ENCODE peak calls at places on chromosomes 3 and 15, in nine cellular contexts. One of them, this sample, is unnamed.

GRCh38 chr15:25798207-25798931 is 64.8 kb downstream of the ATP10A start:
- DNase-seq in K562: no peak
- DNase-seq in stomach: no peak
- DNase-seq in ovary: no peak
- DNase-seq in A549: no peak
- DNase-seq in HepG2: no peak
- DNase-seq in esophagus muscularis mucosa: peak; percentile 88
- DNase-seq in sigmoid colon: no peak
- DNase-seq in upper lobe of left lung: peak; percentile 15
- DNase-seq in this sample: no peak

GRCh38 chr3:21752749-21753347 is 1.8 kb upstream of the ZNF385D start:
- DNase-seq in K562: peak; percentile 19
- DNase-seq in stomach: no peak
- DNase-seq in ovary: no peak
- DNase-seq in A549: peak; percentile 30
- DNase-seq in HepG2: peak; percentile 2
- DNase-seq in esophagus muscularis mucosa: no peak
- DNase-seq in sigmoid colon: no peak
- DNase-seq in upper lobe of left lung: no peak
- DNase-seq in this sample: no peak

GRCh38 chr15:80396094-80396493 is 8.1 kb upstream of the ARNT2 start:
- DNase-seq in K562: no peak
- DNase-seq in stomach: no peak
- DNase-seq in ovary: no peak
- DNase-seq in A549: no peak
- DNase-seq in HepG2: no peak
- DNase-seq in esophagus muscularis mucosa: no peak
- DNase-seq in sigmoid colon: no peak
- DNase-seq in upper lobe of left lung: no peak
- DNase-seq in this sample: no peak

GRCh38 chr3:125683067-125683844 is 88.0 kb upstream of the OSBPL11 start:
- DNase-seq in K562: no peak
- DNase-seq in stomach: no peak
- DNase-seq in ovary: no peak
- DNase-seq in A549: no peak
- DNase-seq in HepG2: no peak
- DNase-seq in esophagus muscularis mucosa: no peak
- DNase-seq in sigmoid colon: peak; percentile 94
- DNase-seq in upper lobe of left lung: no peak
- DNase-seq in this sample: no peak

GRCh38 chr3:20027136-20027535 is 13.1 kb upstream of the KAT2B start:
- DNase-seq in K562: no peak
- DNase-seq in stomach: no peak
- DNase-seq in ovary: no peak
- DNase-seq in A549: no peak
- DNase-seq in HepG2: no peak
- DNase-seq in esophagus muscularis mucosa: no peak
- DNase-seq in sigmoid colon: no peak
- DNase-seq in upper lobe of left lung: no peak
- DNase-seq in this sample: no peak

GRCh38 chr15:82810863-82811421 is 1.5 kb downstream of the WHAMM start:
- DNase-seq in K562: no peak
- DNase-seq in stomach: no peak
- DNase-seq in ovary: no peak
- DNase-seq in A549: no peak
- DNase-seq in HepG2: no peak
- DNase-seq in esophagus muscularis mucosa: no peak
- DNase-seq in sigmoid colon: no peak
- DNase-seq in upper lobe of left lung: no peak
- DNase-seq in this sample: no peak

GRCh38 chr3:177800565-177800964 is 603.3 kb upstream of the TBL1XR1 start:
- DNase-seq in K562: no peak
- DNase-seq in stomach: no peak
- DNase-seq in ovary: no peak
- DNase-seq in A549: no peak
- DNase-seq in HepG2: no peak
- DNase-seq in esophagus muscularis mucosa: no peak
- DNase-seq in sigmoid colon: no peak
- DNase-seq in upper lobe of left lung: no peak
- DNase-seq in this sample: no peak

GRCh38 chr3:123789760-123790159 is 94.4 kb downstream of the MYLK start:
- DNase-seq in K562: no peak
- DNase-seq in stomach: no peak
- DNase-seq in ovary: no peak
- DNase-seq in A549: no peak
- DNase-seq in HepG2: no peak
- DNase-seq in esophagus muscularis mucosa: peak; percentile 64
- DNase-seq in sigmoid colon: no peak
- DNase-seq in upper lobe of left lung: no peak
- DNase-seq in this sample: no peak

GRCh38 chr3:121918779-121919483 is 24.7 kb downstream of the SLC15A2 start:
- DNase-seq in K562: no peak
- DNase-seq in stomach: no peak
- DNase-seq in ovary: no peak
- DNase-seq in A549: peak; percentile 12
- DNase-seq in HepG2: no peak
- DNase-seq in esophagus muscularis mucosa: no peak
- DNase-seq in sigmoid colon: no peak
- DNase-seq in upper lobe of left lung: no peak
- DNase-seq in this sample: no peak

GRCh38 chr15:66477011-66477410 is 20.6 kb downstream of the SNAPC5 start:
- DNase-seq in K562: no peak
- DNase-seq in stomach: no peak
- DNase-seq in ovary: no peak
- DNase-seq in A549: no peak
- DNase-seq in HepG2: no peak
- DNase-seq in esophagus muscularis mucosa: no peak
- DNase-seq in sigmoid colon: no peak
- DNase-seq in upper lobe of left lung: no peak
- DNase-seq in this sample: no peak

GRCh38 chr15:66474140-66474539 is 23.4 kb downstream of the SNAPC5 start:
- DNase-seq in K562: no peak
- DNase-seq in stomach: no peak
- DNase-seq in ovary: no peak
- DNase-seq in A549: no peak
- DNase-seq in HepG2: no peak
- DNase-seq in esophagus muscularis mucosa: no peak
- DNase-seq in sigmoid colon: no peak
- DNase-seq in upper lobe of left lung: no peak
- DNase-seq in this sample: no peak

GRCh38 chr15:66476535-66476934 is 21.0 kb downstream of the SNAPC5 start:
- DNase-seq in K562: no peak
- DNase-seq in stomach: no peak
- DNase-seq in ovary: no peak
- DNase-seq in A549: no peak
- DNase-seq in HepG2: no peak
- DNase-seq in esophagus muscularis mucosa: no peak
- DNase-seq in sigmoid colon: no peak
- DNase-seq in upper lobe of left lung: no peak
- DNase-seq in this sample: no peak

GRCh38 chr15:66472176-66472999 is 25.2 kb downstream of the SNAPC5 start:
- DNase-seq in K562: no peak
- DNase-seq in stomach: no peak
- DNase-seq in ovary: peak; percentile 29
- DNase-seq in A549: no peak
- DNase-seq in HepG2: peak; percentile 35
- DNase-seq in esophagus muscularis mucosa: no peak
- DNase-seq in sigmoid colon: no peak
- DNase-seq in upper lobe of left lung: no peak
- DNase-seq in this sample: no peak
- TF ChIP-seq EP300 in K562: no peak
- TF ChIP-seq EP300 in stomach: no peak
- TF ChIP-seq EP300 in ovary: no peak
- TF ChIP-seq EP300 in A549: no peak
- TF ChIP-seq EP300 in HepG2: no peak
- TF ChIP-seq EP300 in esophagus muscularis mucosa: no peak
- TF ChIP-seq EP300 in sigmoid colon: no peak
- TF ChIP-seq EP300 in upper lobe of left lung: no peak
- TF ChIP-seq EP300 in this sample: no peak

GRCh38 chr15:67147410-67147949 is 82.1 kb downstream of the SMAD3 start:
- DNase-seq in K562: no peak
- DNase-seq in stomach: no peak
- DNase-seq in ovary: no peak
- DNase-seq in A549: no peak
- DNase-seq in HepG2: no peak
- DNase-seq in esophagus muscularis mucosa: no peak
- DNase-seq in sigmoid colon: peak; percentile 52
- DNase-seq in upper lobe of left lung: no peak
- DNase-seq in this sample: no peak

GRCh38 chr15:67152429-67152828 is 87.0 kb downstream of the SMAD3 start:
- DNase-seq in K562: no peak
- DNase-seq in stomach: no peak
- DNase-seq in ovary: no peak
- DNase-seq in A549: no peak
- DNase-seq in HepG2: no peak
- DNase-seq in esophagus muscularis mucosa: no peak
- DNase-seq in sigmoid colon: peak; percentile 12
- DNase-seq in upper lobe of left lung: no peak
- DNase-seq in this sample: no peak

GRCh38 chr15:67148196-67148701 is 82.8 kb downstream of the SMAD3 start:
- DNase-seq in K562: no peak
- DNase-seq in stomach: no peak
- DNase-seq in ovary: no peak
- DNase-seq in A549: peak; percentile 90
- DNase-seq in HepG2: peak; percentile 45
- DNase-seq in esophagus muscularis mucosa: no peak
- DNase-seq in sigmoid colon: peak; percentile 50
- DNase-seq in upper lobe of left lung: peak; percentile 75
- DNase-seq in this sample: no peak

GRCh38 chr15:67149068-67149841 is 83.9 kb downstream of the SMAD3 start:
- DNase-seq in K562: no peak
- DNase-seq in stomach: no peak
- DNase-seq in ovary: no peak
- DNase-seq in A549: no peak
- DNase-seq in HepG2: peak; percentile 59
- DNase-seq in esophagus muscularis mucosa: no peak
- DNase-seq in sigmoid colon: peak; percentile 64
- DNase-seq in upper lobe of left lung: no peak
- DNase-seq in this sample: no peak

GRCh38 chr15:67149859-67150824 is 84.7 kb downstream of the SMAD3 start:
- DNase-seq in K562: peak; percentile 59
- DNase-seq in stomach: peak; percentile 62
- DNase-seq in ovary: peak; percentile 74
- DNase-seq in A549: peak; percentile 98
- DNase-seq in HepG2: peak; percentile 94
- DNase-seq in esophagus muscularis mucosa: no peak
- DNase-seq in sigmoid colon: peak; percentile 83
- DNase-seq in upper lobe of left lung: peak; percentile 76
- DNase-seq in this sample: no peak
- TF ChIP-seq POLR2A in K562: no peak
- TF ChIP-seq POLR2A in stomach: no peak
- TF ChIP-seq POLR2A in ovary: no peak
- TF ChIP-seq POLR2A in A549: no peak
- TF ChIP-seq POLR2A in HepG2: no peak
- TF ChIP-seq POLR2A in esophagus muscularis mucosa: no peak
- TF ChIP-seq POLR2A in sigmoid colon: no peak
- TF ChIP-seq POLR2A in upper lobe of left lung: no peak
- TF ChIP-seq POLR2A in this sample: no peak

DNA sequence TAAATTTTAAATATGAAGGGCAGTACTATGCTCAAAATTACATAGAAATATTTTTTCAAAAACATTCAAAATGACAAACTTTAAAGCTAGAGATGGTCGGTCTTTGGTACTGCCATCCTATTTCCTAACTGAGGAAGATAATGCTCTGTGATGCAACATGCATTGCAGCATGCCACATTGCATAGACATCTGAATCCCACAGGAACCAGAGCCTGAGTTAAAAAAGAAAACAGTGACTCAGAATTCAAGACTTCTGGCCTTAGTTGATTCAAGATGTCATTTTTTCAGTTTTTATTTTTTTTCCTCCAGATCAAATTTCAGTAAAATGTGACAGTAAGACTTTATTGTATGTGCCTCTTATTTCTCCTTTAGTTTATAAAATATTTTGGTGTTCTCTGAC is 33.1 kb downstream of the TP63 start:
- DNase-seq in K562: no peak
- DNase-seq in stomach: no peak
- DNase-seq in ovary: no peak
- DNase-seq in A549: peak; percentile 80
- DNase-seq in HepG2: no peak
- DNase-seq in esophagus muscularis mucosa: no peak
- DNase-seq in sigmoid colon: no peak
- DNase-seq in upper lobe of left lung: no peak
- DNase-seq in this sample: peak; percentile 41
- H3K4me3 ChIP-seq in K562: no peak overlapping the region
- H3K4me3 ChIP-seq in stomach: no peak overlapping the region
- H3K4me3 ChIP-seq in ovary: no peak overlapping the region
- H3K4me3 ChIP-seq in A549: no peak overlapping the region
- H3K4me3 ChIP-seq in HepG2: no peak overlapping the region
- H3K4me3 ChIP-seq in esophagus muscularis mucosa: no peak overlapping the region
- H3K4me3 ChIP-seq in sigmoid colon: no peak overlapping the region
- H3K4me3 ChIP-seq in upper lobe of left lung: no peak overlapping the region
- H3K4me3 ChIP-seq in this sample: no peak overlapping the region

GRCh38 chr15:98684995-98685525 is 36.7 kb downstream of the IGF1R start:
- DNase-seq in K562: no peak
- DNase-seq in stomach: no peak
- DNase-seq in ovary: no peak
- DNase-seq in A549: no peak
- DNase-seq in HepG2: no peak
- DNase-seq in esophagus muscularis mucosa: no peak
- DNase-seq in sigmoid colon: no peak
- DNase-seq in upper lobe of left lung: no peak
- DNase-seq in this sample: no peak

GRCh38 chr15:98682992-98683701 is 34.8 kb downstream of the IGF1R start:
- DNase-seq in K562: no peak
- DNase-seq in stomach: no peak
- DNase-seq in ovary: no peak
- DNase-seq in A549: no peak
- DNase-seq in HepG2: no peak
- DNase-seq in esophagus muscularis mucosa: no peak
- DNase-seq in sigmoid colon: no peak
- DNase-seq in upper lobe of left lung: no peak
- DNase-seq in this sample: no peak

GRCh38 chr15:98683821-98684220 is 35.5 kb downstream of the IGF1R start:
- DNase-seq in K562: no peak
- DNase-seq in stomach: no peak
- DNase-seq in ovary: no peak
- DNase-seq in A549: no peak
- DNase-seq in HepG2: no peak
- DNase-seq in esophagus muscularis mucosa: no peak
- DNase-seq in sigmoid colon: no peak
- DNase-seq in upper lobe of left lung: no peak
- DNase-seq in this sample: no peak

GRCh38 chr15:98686983-98687382 is 38.6 kb downstream of the IGF1R start:
- DNase-seq in K562: no peak
- DNase-seq in stomach: no peak
- DNase-seq in ovary: no peak
- DNase-seq in A549: no peak
- DNase-seq in HepG2: no peak
- DNase-seq in esophagus muscularis mucosa: no peak
- DNase-seq in sigmoid colon: no peak
- DNase-seq in upper lobe of left lung: no peak
- DNase-seq in this sample: no peak

DNA sequence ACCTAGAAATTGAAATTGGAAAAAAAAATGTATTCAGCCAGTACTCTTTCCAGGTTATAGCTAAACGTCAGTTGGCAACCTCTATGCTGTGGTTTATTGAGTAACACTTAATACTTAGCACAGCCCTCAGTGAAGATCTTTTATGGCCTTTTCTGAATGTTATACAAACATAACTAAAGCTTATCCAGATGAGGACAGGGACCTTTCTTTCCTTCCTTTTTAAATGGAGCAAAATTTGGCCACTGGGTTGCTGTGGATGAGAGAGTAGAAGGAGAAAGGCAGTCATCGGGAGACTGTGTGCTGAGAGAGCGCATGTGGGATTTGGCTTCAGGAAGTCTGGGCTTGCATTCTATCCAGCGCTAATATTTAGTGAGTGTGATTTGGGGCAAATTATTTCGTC is 36.1 kb downstream of the IGF1R start:
- DNase-seq in K562: no peak
- DNase-seq in stomach: no peak
- DNase-seq in ovary: no peak
- DNase-seq in A549: no peak
- DNase-seq in HepG2: no peak
- DNase-seq in esophagus muscularis mucosa: no peak
- DNase-seq in sigmoid colon: no peak
- DNase-seq in upper lobe of left lung: no peak
- DNase-seq in this sample: no peak
- TF ChIP-seq EP300 in K562: no peak
- TF ChIP-seq EP300 in stomach: no peak
- TF ChIP-seq EP300 in ovary: no peak
- TF ChIP-seq EP300 in A549: no peak
- TF ChIP-seq EP300 in HepG2: no peak
- TF ChIP-seq EP300 in esophagus muscularis mucosa: no peak
- TF ChIP-seq EP300 in sigmoid colon: no peak
- TF ChIP-seq EP300 in upper lobe of left lung: no peak
- TF ChIP-seq EP300 in this sample: peak; percentile 31

This sample was measured in tibial nerve.